ENCODE peak calls at places on chromosomes 13 and 19, in five cellular contexts. H, I, O, K and M are unnamed samples.

GRCh38 chr13:20206065-20206725 is 13.5 kb upstream of the GJB2 start:
- DNase-seq in H (no peak), I (no peak), O (no peak), K (no peak), M (no peak)

GRCh38 chr19:14570864-14571527 is 870 bp downstream of the NDUFB7 start:
- DNase-seq in H (no peak), I (no peak), O (no peak), K (no peak), M (no peak)

GRCh38 chr13:81104316-81104715 is 763.4 kb upstream of the SPRY2 start:
- DNase-seq in H (no peak), I (no peak), O (no peak), K (no peak), M (no peak)

GRCh38 chr19:16076154-16076957 is at the start of gene TPM4:
- DNase-seq in H (peak; percentile 93), I (peak; percentile 81), O (peak; percentile 93), K (peak; percentile 94), M (peak; percentile 73)

GRCh38 chr19:13036366-13036976 is 41.2 kb downstream of the NFIX start:
- DNase-seq in H (no peak), I (peak; percentile 73), O (no peak), K (peak; percentile 85), M (no peak)

GRCh38 chr13:18952225-18953016 is 229.2 kb downstream of the TUBA3C start:
- DNase-seq in H (no peak), I (no peak), O (no peak), K (no peak), M (no peak)

GRCh38 chr19:47158879-47159509 is 28.4 kb downstream of the SAE1 start:
- DNase-seq in H (no peak), I (no peak), O (no peak), K (peak; percentile 78), M (peak; percentile 42)

GRCh38 chr13:113765241-113765910 is 6.3 kb downstream of the TMEM255B start:
- DNase-seq in H (no peak), I (no peak), O (no peak), K (no peak), M (no peak)

GRCh38 chr19:3183721-3184641 is 1.7 kb upstream of the NCLN start:
- DNase-seq in H (no peak), I (no peak), O (no peak), K (no peak), M (no peak)

GRCh38 chr13:98083936-98084335 is 59.0 kb upstream of the FARP1 start:
- DNase-seq in H (no peak), I (no peak), O (no peak), K (no peak), M (no peak)

GRCh38 chr13:87426737-87427136 is 244.4 kb upstream of the SLITRK5 start:
- DNase-seq in H (no peak), I (no peak), O (no peak), K (no peak), M (no peak)

GRCh38 chr13:63463782-63464610 is 2048.3 kb upstream of the PCDH20 start:
- DNase-seq in H (no peak), I (no peak), O (no peak), K (no peak), M (no peak)

GRCh38 chr19:11410682-11411081 is 8.4 kb downstream of the RGL3 start:
- DNase-seq in H (no peak), I (no peak), O (no peak), K (peak; percentile 52), M (peak; percentile 44)

GRCh38 chr19:46390866-46391265 is 22.5 kb downstream of the CCDC8 start:
- DNase-seq in H (no peak), I (no peak), O (no peak), K (no peak), M (no peak)

GRCh38 chr13:112213467-112214245 is 146.7 kb downstream of the SOX1 start:
- DNase-seq in H (no peak), I (peak; percentile 93), O (no peak), K (no peak), M (no peak)
- TF ChIP-seq CTCF in H (no peak), I (peak; percentile 10), O (no peak), K (no peak), M (no peak)

DNA sequence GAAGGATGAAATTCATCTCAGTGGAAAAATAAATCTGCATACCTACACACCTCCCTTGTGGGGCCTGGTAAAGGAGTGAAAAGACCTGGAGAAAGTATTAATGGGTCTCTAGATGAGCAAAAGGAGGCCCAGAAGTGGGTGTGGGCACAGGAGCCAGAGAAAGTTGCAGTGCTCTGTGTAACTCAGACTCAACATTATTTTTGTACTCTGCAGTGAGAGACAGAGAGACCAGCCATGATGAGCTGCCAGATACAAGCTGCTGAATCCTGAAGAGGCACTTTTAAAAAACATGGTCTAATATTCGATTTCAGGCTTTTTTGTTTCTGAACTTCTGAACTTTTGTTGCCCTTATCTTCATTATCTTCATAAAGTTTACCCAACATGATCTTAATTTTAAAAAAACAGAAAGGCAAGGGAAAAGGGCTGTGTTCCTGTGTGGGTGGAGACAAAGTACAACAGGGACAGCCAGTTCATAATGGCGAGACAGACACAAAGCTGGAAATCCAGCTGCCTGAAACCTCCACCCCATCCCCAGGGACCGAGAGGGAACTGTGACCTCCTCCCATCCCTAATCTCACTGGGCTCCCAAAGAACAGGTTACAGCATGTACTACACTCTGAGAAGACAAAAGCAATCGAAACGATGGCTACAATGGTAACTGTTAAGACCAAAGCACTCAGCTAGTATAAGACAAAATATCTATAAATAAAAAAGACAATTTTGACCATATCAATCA is 77.2 kb downstream of the KLF12 start:
- DNase-seq in H (no peak), I (no peak), O (peak; percentile 59), K (no peak), M (no peak)
- H3K4me3 ChIP-seq in H (no peak overlapping the region), I (no peak overlapping the region), O (no peak overlapping the region), K (no peak overlapping the region), M (no peak overlapping the region)

GRCh38 chr19:18606281-18607221 is at the start of gene CRLF1:
- DNase-seq in H (no peak), I (no peak), O (no peak), K (no peak), M (no peak)
- H3K27me3 ChIP-seq in H (peaks cover 8% of the 10 kb centered on the region), I (no peaks in the 10 kb centered on the region), O (peaks cover 96% of the 10 kb centered on the region), K (peaks cover 64% of the 10 kb centered on the region), M (peaks cover 82% of the 10 kb centered on the region)

GRCh38 chr19:35095667-35096368 is 19.8 kb upstream of the FXYD3 start:
- DNase-seq in H (no peak), I (no peak), O (no peak), K (no peak), M (no peak)
- TF ChIP-seq CTCF in H (no peak), I (no peak), O (no peak), K (no peak), M (no peak)

GRCh38 chr19:35314858-35315470 is 14.0 kb upstream of the CD22 start:
- DNase-seq in H (no peak), I (no peak), O (no peak), K (no peak), M (no peak)
- H3K4me3 ChIP-seq in H (no peak overlapping the region), I (no peak overlapping the region), O (no peak overlapping the region), K (no peak overlapping the region), M (no peak overlapping the region)

GRCh38 chr19:5220361-5220760 is 120.3 kb downstream of the PTPRS start:
- DNase-seq in H (no peak), I (no peak), O (no peak), K (no peak), M (no peak)

GRCh38 chr19:5220866-5221265 is 119.7 kb downstream of the PTPRS start:
- DNase-seq in H (no peak), I (no peak), O (no peak), K (no peak), M (no peak)

GRCh38 chr19:5222178-5222577 is 118.4 kb downstream of the PTPRS start:
- DNase-seq in H (no peak), I (no peak), O (no peak), K (no peak), M (no peak)

GRCh38 chr19:5224480-5224879 is 116.1 kb downstream of the PTPRS start:
- DNase-seq in H (no peak), I (no peak), O (no peak), K (no peak), M (no peak)

DNA sequence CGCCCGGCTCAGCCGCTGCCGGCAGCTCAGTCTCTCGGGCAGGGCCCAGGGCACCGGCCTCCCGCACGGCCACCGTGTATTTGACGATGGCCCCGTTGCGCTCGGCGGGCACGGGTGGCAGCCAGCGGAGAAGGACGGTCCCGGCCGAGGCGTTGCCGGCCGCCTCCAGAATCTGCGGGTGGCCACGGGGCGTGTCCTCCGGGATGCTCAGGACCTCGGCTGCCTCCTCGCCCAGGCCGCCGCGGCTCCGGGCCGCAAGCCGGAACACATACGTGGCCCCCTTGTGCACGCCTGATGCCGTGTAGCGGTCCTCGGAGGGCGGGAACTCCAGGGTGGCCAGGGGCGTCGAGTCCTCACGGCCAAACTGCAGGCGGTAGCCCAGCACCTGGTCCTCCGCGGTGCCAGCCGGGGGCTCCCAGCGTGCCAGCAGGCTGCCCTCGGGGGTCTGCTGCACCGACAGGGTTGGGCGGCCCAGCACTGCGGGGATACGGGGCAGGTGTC is 117.7 kb downstream of the PTPRS start:
- DNase-seq in H (no peak), I (no peak), O (no peak), K (no peak), M (no peak)
- H3K27me3 ChIP-seq in H (no peaks in the 10 kb centered on the region), I (no peaks in the 10 kb centered on the region), O (no peaks in the 10 kb centered on the region), K (no peaks in the 10 kb centered on the region), M (no peaks in the 10 kb centered on the region)

GRCh38 chr13:112703935-112704633 is 14.2 kb downstream of the ATP11A start:
- DNase-seq in H (no peak), I (peak; percentile 35), O (no peak), K (no peak), M (no peak)

GRCh38 chr13:112700291-112701060 is 10.6 kb downstream of the ATP11A start:
- DNase-seq in H (no peak), I (peak; percentile 37), O (no peak), K (no peak), M (no peak)

GRCh38 chr13:112703449-112703848 is 13.6 kb downstream of the ATP11A start:
- DNase-seq in H (no peak), I (no peak), O (no peak), K (no peak), M (no peak)

GRCh38 chr13:112702983-112703379 is 13.1 kb downstream of the ATP11A start:
- DNase-seq in H (no peak), I (no peak), O (no peak), K (no peak), M (no peak)

GRCh38 chr13:112702341-112702982 is 12.6 kb downstream of the ATP11A start:
- DNase-seq in H (no peak), I (no peak), O (no peak), K (no peak), M (no peak)
- TF ChIP-seq CTCF in H (no peak), I (no peak), O (no peak), K (no peak), M (no peak)

GRCh38 chr19:18086590-18087138 is at the start of gene IL12RB1:
- DNase-seq in H (peak; percentile 68), I (no peak), O (no peak), K (no peak), M (no peak)
- H3K4me3 ChIP-seq in H (peak within 1 kb of the TSS; percentile 77), I (peak within 1 kb of the TSS; percentile 27), O (peak within 1 kb of the TSS; percentile 31), K (peak within 1 kb of the TSS; percentile 14), M (no peak within 1 kb of the TSS)